ENCODE peak calls at places on chromosome 5, in six cellular contexts. One of them, this sample, is unnamed.

GRCh38 chr5:9781275-9781674 is 151.1 kb upstream of the TAS2R1 start:
- DNase-seq in CD8-positive, alpha-beta T cell: no peak
- DNase-seq in naive thymus-derived CD4-positive, alpha-beta T cell: no peak
- DNase-seq in activated CD4-positive, alpha-beta T cell treated with anti-CD3 and anti-CD28 coated beads, Interleukin-2, amount 50 U/mL, for 1 hour: no peak
- DNase-seq in NCI-H460: no peak
- DNase-seq in T-helper 9 cell: no peak
- DNase-seq in this sample: no peak

GRCh38 chr5:135986891-135987401 is 32.2 kb upstream of the LECT2 start:
- DNase-seq in activated CD4-positive, alpha-beta T cell treated with anti-CD3 and anti-CD28 coated beads, Interleukin-2, amount 50 U/mL, for 1 hour: no peak
- DNase-seq in NCI-H460: no peak
- DNase-seq in naive thymus-derived CD4-positive, alpha-beta T cell: no peak
- DNase-seq in T-helper 9 cell: no peak
- DNase-seq in CD8-positive, alpha-beta T cell: no peak
- DNase-seq in this sample: no peak

GRCh38 chr5:42429694-42430093 is 6.5 kb downstream of the GHR start:
- DNase-seq in activated CD4-positive, alpha-beta T cell treated with anti-CD3 and anti-CD28 coated beads, Interleukin-2, amount 50 U/mL, for 1 hour: no peak
- DNase-seq in CD8-positive, alpha-beta T cell: no peak
- DNase-seq in NCI-H460: no peak
- DNase-seq in naive thymus-derived CD4-positive, alpha-beta T cell: no peak
- DNase-seq in T-helper 9 cell: no peak
- DNase-seq in this sample: no peak

GRCh38 chr5:10310073-10310779 is 2.5 kb upstream of the CMBL start:
- DNase-seq in activated CD4-positive, alpha-beta T cell treated with anti-CD3 and anti-CD28 coated beads, Interleukin-2, amount 50 U/mL, for 1 hour: no peak
- DNase-seq in T-helper 9 cell: no peak
- DNase-seq in CD8-positive, alpha-beta T cell: no peak
- DNase-seq in NCI-H460: peak; percentile 45
- DNase-seq in naive thymus-derived CD4-positive, alpha-beta T cell: no peak
- DNase-seq in this sample: no peak

GRCh38 chr5:83718195-83718825 is 2.3 kb downstream of the HAPLN1 start:
- DNase-seq in activated CD4-positive, alpha-beta T cell treated with anti-CD3 and anti-CD28 coated beads, Interleukin-2, amount 50 U/mL, for 1 hour: no peak
- DNase-seq in NCI-H460: peak; percentile 65
- DNase-seq in CD8-positive, alpha-beta T cell: no peak
- DNase-seq in naive thymus-derived CD4-positive, alpha-beta T cell: peak; percentile 19
- DNase-seq in T-helper 9 cell: no peak
- DNase-seq in this sample: peak; percentile 67

GRCh38 chr5:149317281-149318048 is 27.8 kb upstream of the GRPEL2 start:
- DNase-seq in activated CD4-positive, alpha-beta T cell treated with anti-CD3 and anti-CD28 coated beads, Interleukin-2, amount 50 U/mL, for 1 hour: peak; percentile 42
- DNase-seq in NCI-H460: peak; percentile 48
- DNase-seq in CD8-positive, alpha-beta T cell: peak; percentile 14
- DNase-seq in naive thymus-derived CD4-positive, alpha-beta T cell: peak; percentile 61
- DNase-seq in T-helper 9 cell: peak; percentile 9
- DNase-seq in this sample: peak; percentile 46

GRCh38 chr5:134566181-134566740 is 40.8 kb downstream of the JADE2 start:
- DNase-seq in CD8-positive, alpha-beta T cell: no peak
- DNase-seq in activated CD4-positive, alpha-beta T cell treated with anti-CD3 and anti-CD28 coated beads, Interleukin-2, amount 50 U/mL, for 1 hour: no peak
- DNase-seq in T-helper 9 cell: no peak
- DNase-seq in naive thymus-derived CD4-positive, alpha-beta T cell: no peak
- DNase-seq in NCI-H460: no peak
- DNase-seq in this sample: no peak

GRCh38 chr5:15598294-15598902 is 98.4 kb downstream of the FBXL7 start:
- DNase-seq in activated CD4-positive, alpha-beta T cell treated with anti-CD3 and anti-CD28 coated beads, Interleukin-2, amount 50 U/mL, for 1 hour: no peak
- DNase-seq in CD8-positive, alpha-beta T cell: no peak
- DNase-seq in naive thymus-derived CD4-positive, alpha-beta T cell: no peak
- DNase-seq in NCI-H460: peak; percentile 18
- DNase-seq in T-helper 9 cell: no peak
- DNase-seq in this sample: peak; percentile 11

GRCh38 chr5:32960340-32961065 is 249.4 kb downstream of the NPR3 start:
- DNase-seq in T-helper 9 cell: no peak
- DNase-seq in NCI-H460: no peak
- DNase-seq in activated CD4-positive, alpha-beta T cell treated with anti-CD3 and anti-CD28 coated beads, Interleukin-2, amount 50 U/mL, for 1 hour: no peak
- DNase-seq in CD8-positive, alpha-beta T cell: no peak
- DNase-seq in naive thymus-derived CD4-positive, alpha-beta T cell: no peak
- DNase-seq in this sample: no peak